ENCODE peak calls at places on chromosomes 7 and 10, in ten cellular contexts. S, Z, M, F, R, I, P, T, H and U are unnamed samples.

GRCh38 chr7:158040199-158040598 is 547.4 kb downstream of the PTPRN2 start:
- DNase-seq in S (no peak), Z (no peak), M (no peak), F (no peak), R (no peak), I (no peak), P (no peak), T (no peak), H (no peak), U (no peak)

GRCh38 chr7:38411404-38411803 is 138.0 kb upstream of the TARP start:
- DNase-seq in S (peak; percentile 26), Z (peak; percentile 31), M (no peak), F (no peak), R (no peak), I (no peak), P (no peak), T (no peak), H (peak; percentile 13), U (no peak)

GRCh38 chr10:44922021-44922420 is 10.9 kb downstream of the TMEM72 start:
- DNase-seq in S (no peak), Z (no peak), M (no peak), F (no peak), R (no peak), I (no peak), P (peak; percentile 17), T (no peak), H (no peak), U (no peak)

GRCh38 chr10:29617880-29618340 is 16.9 kb downstream of the SVIL start:
- DNase-seq in S (no peak), Z (no peak), M (no peak), F (no peak), R (no peak), I (no peak), P (no peak), T (peak; percentile 72), H (no peak), U (no peak)

GRCh38 chr10:69847883-69848282 is 46.2 kb downstream of the COL13A1 start:
- DNase-seq in S (no peak), Z (no peak), M (no peak), F (no peak), R (no peak), I (no peak), P (no peak), T (no peak), H (peak; percentile 66), U (no peak)

GRCh38 chr10:129653861-129654260 is 186.8 kb downstream of the MGMT start:
- DNase-seq in S (no peak), Z (no peak), M (no peak), F (no peak), R (no peak), I (no peak), P (no peak), T (no peak), H (no peak), U (no peak)

GRCh38 chr7:129923709-129924108 is 29.1 kb downstream of the UBE2H start:
- DNase-seq in S (no peak), Z (peak; percentile 85), M (no peak), F (no peak), R (no peak), I (no peak), P (no peak), T (no peak), H (peak; percentile 24), U (peak; percentile 54)

GRCh38 chr7:42952328-42952727 is 20.2 kb downstream of the MRPL32 start:
- DNase-seq in S (no peak), Z (no peak), M (no peak), F (no peak), R (no peak), I (no peak), P (no peak), T (no peak), H (no peak), U (no peak)

GRCh38 chr7:94432799-94433198 is 38.1 kb downstream of the COL1A2 start:
- DNase-seq in S (no peak), Z (no peak), M (no peak), F (no peak), R (no peak), I (no peak), P (no peak), T (no peak), H (peak; percentile 5), U (no peak)

GRCh38 chr7:84697506-84697905 is 489.4 kb downstream of the SEMA3D start:
- DNase-seq in S (no peak), Z (peak; percentile 95), M (no peak), F (no peak), R (no peak), I (no peak), P (no peak), T (no peak), H (peak; percentile 32), U (peak; percentile 79)

GRCh38 chr10:30883116-30883515 is 148.5 kb downstream of the ZNF438 start:
- DNase-seq in S (no peak), Z (no peak), M (no peak), F (no peak), R (no peak), I (no peak), P (no peak), T (no peak), H (no peak), U (no peak)

GRCh38 chr7:67019562-67020390 is 23.1 kb downstream of the TYW1 start:
- DNase-seq in S (no peak), Z (no peak), M (peak; percentile 76), F (no peak), R (no peak), I (no peak), P (no peak), T (no peak), H (peak; percentile 33), U (no peak)

GRCh38 chr7:116529250-116529649 is 4.4 kb downstream of the CAV1 start:
- DNase-seq in S (no peak), Z (no peak), M (no peak), F (no peak), R (no peak), I (no peak), P (no peak), T (no peak), H (no peak), U (no peak)

GRCh38 chr10:73136627-73137026 is 26.4 kb downstream of the NUDT13 start:
- DNase-seq in S (no peak), Z (peak; percentile 13), M (no peak), F (no peak), R (no peak), I (no peak), P (no peak), T (no peak), H (no peak), U (no peak)

GRCh38 chr7:48110868-48111267 is 21.8 kb downstream of the UPP1 start:
- DNase-seq in S (no peak), Z (no peak), M (no peak), F (no peak), R (no peak), I (no peak), P (no peak), T (no peak), H (no peak), U (no peak)

GRCh38 chr7:76133164-76133775 is 68.4 kb upstream of the SRRM3 start:
- DNase-seq in S (no peak), Z (no peak), M (no peak), F (no peak), R (no peak), I (no peak), P (no peak), T (no peak), H (no peak), U (no peak)

GRCh38 chr7:158015403-158016116 is 572.1 kb downstream of the PTPRN2 start:
- DNase-seq in S (no peak), Z (no peak), M (peak; percentile 21), F (no peak), R (no peak), I (no peak), P (peak; percentile 5), T (no peak), H (no peak), U (no peak)

GRCh38 chr7:155962191-155962967 is 150.1 kb upstream of the SHH start:
- DNase-seq in S (no peak), Z (peak; percentile 85), M (peak; percentile 7), F (no peak), R (peak; percentile 15), I (no peak), P (peak; percentile 11), T (no peak), H (peak; percentile 33), U (no peak)

GRCh38 chr7:122726881-122727280 is 24.2 kb upstream of the RNF148 start:
- DNase-seq in S (no peak), Z (no peak), M (no peak), F (no peak), R (no peak), I (no peak), P (no peak), T (no peak), H (no peak), U (no peak)

GRCh38 chr7:128035712-128036111 is 4.5 kb upstream of the LRRC4 start:
- DNase-seq in S (peak; percentile 38), Z (no peak), M (no peak), F (no peak), R (no peak), I (no peak), P (no peak), T (no peak), H (peak; percentile 50), U (no peak)

GRCh38 chr7:141551080-141551772 is at the start of gene AGK:
- DNase-seq in S (peak; percentile 89), Z (peak; percentile 62), M (peak; percentile 46), F (peak; percentile 80), R (peak; percentile 76), I (peak; percentile 80), P (peak; percentile 82), T (peak; percentile 84), H (peak; percentile 83), U (no peak)

GRCh38 chr10:130802301-130802700 is 509.2 kb downstream of the TCERG1L start:
- DNase-seq in S (no peak), Z (no peak), M (no peak), F (peak; percentile 11), R (no peak), I (no peak), P (no peak), T (no peak), H (no peak), U (no peak)

GRCh38 chr10:60611291-60611747 is 167.0 kb upstream of the CDK1 start:
- DNase-seq in S (peak; percentile 16), Z (peak; percentile 86), M (no peak), F (no peak), R (peak; percentile 8), I (no peak), P (no peak), T (no peak), H (peak; percentile 41), U (no peak)

GRCh38 chr7:48718731-48719387 is 205.5 kb upstream of the CDC14C start:
- DNase-seq in S (no peak), Z (no peak), M (peak; percentile 78), F (peak; percentile 25), R (no peak), I (no peak), P (no peak), T (no peak), H (peak; percentile 13), U (no peak)

GRCh38 chr7:17009007-17009719 is 127.4 kb upstream of the AGR3 start:
- DNase-seq in S (no peak), Z (no peak), M (no peak), F (no peak), R (no peak), I (no peak), P (no peak), T (no peak), H (peak; percentile 49), U (no peak)

GRCh38 chr7:139079861-139080260 is 29.7 kb downstream of the ZC3HAV1 start:
- DNase-seq in S (no peak), Z (no peak), M (no peak), F (no peak), R (no peak), I (no peak), P (no peak), T (no peak), H (no peak), U (no peak)

GRCh38 chr10:18567343-18567856 is 84.0 kb downstream of the NSUN6 start:
- DNase-seq in S (no peak), Z (no peak), M (no peak), F (no peak), R (no peak), I (no peak), P (no peak), T (no peak), H (no peak), U (no peak)

GRCh38 chr10:46520941-46521340 is 35.5 kb downstream of the GPRIN2 start:
- DNase-seq in S (no peak), Z (no peak), M (no peak), F (no peak), R (no peak), I (peak; percentile 94), P (no peak), T (peak; percentile 35), H (peak; percentile 90), U (no peak)